ENCODE peak calls at places on chromosomes 7 and 10, in six cellular contexts. One of them, this sample, is unnamed.

GRCh38 chr10:71893920-71894319 is 42.9 kb upstream of the PSAP start:
- DNase-seq in endothelial cell: no peak
- DNase-seq in endodermal cell: no peak
- DNase-seq in breast epithelium: no peak
- DNase-seq in activated CD4-positive, alpha-beta T cell treated with anti-CD3 and anti-CD28 coated beads, Interleukin-2, amount 50 U/mL, for 4 hours: no peak
- DNase-seq in fibroblast of pulmonary artery: no peak
- DNase-seq in this sample: no peak

GRCh38 chr7:11716185-11716584 is 115.8 kb downstream of the THSD7A start:
- DNase-seq in endodermal cell: no peak
- DNase-seq in breast epithelium: peak
- DNase-seq in endothelial cell: no peak
- DNase-seq in fibroblast of pulmonary artery: peak
- DNase-seq in activated CD4-positive, alpha-beta T cell treated with anti-CD3 and anti-CD28 coated beads, Interleukin-2, amount 50 U/mL, for 4 hours: no peak
- DNase-seq in this sample: peak

GRCh38 chr10:17682236-17682946 is 38.4 kb downstream of the STAM start:
- DNase-seq in endodermal cell: no peak
- DNase-seq in fibroblast of pulmonary artery: peak
- DNase-seq in activated CD4-positive, alpha-beta T cell treated with anti-CD3 and anti-CD28 coated beads, Interleukin-2, amount 50 U/mL, for 4 hours: no peak
- DNase-seq in endothelial cell: no peak
- DNase-seq in breast epithelium: no peak
- DNase-seq in this sample: no peak

GRCh38 chr10:14820010-14820774 is 17.6 kb downstream of the CDNF start:
- DNase-seq in endodermal cell: no peak
- DNase-seq in breast epithelium: no peak
- DNase-seq in endothelial cell: no peak
- DNase-seq in fibroblast of pulmonary artery: peak
- DNase-seq in activated CD4-positive, alpha-beta T cell treated with anti-CD3 and anti-CD28 coated beads, Interleukin-2, amount 50 U/mL, for 4 hours: no peak
- DNase-seq in this sample: peak

GRCh38 chr10:93431361-93431760 is 50.8 kb downstream of the MYOF start:
- DNase-seq in breast epithelium: no peak
- DNase-seq in endodermal cell: peak
- DNase-seq in fibroblast of pulmonary artery: no peak
- DNase-seq in endothelial cell: no peak
- DNase-seq in activated CD4-positive, alpha-beta T cell treated with anti-CD3 and anti-CD28 coated beads, Interleukin-2, amount 50 U/mL, for 4 hours: no peak
- DNase-seq in this sample: no peak

GRCh38 chr7:23207029-23207428 is 25.2 kb downstream of the NUP42 start:
- DNase-seq in breast epithelium: no peak
- DNase-seq in activated CD4-positive, alpha-beta T cell treated with anti-CD3 and anti-CD28 coated beads, Interleukin-2, amount 50 U/mL, for 4 hours: no peak
- DNase-seq in endodermal cell: no peak
- DNase-seq in fibroblast of pulmonary artery: peak
- DNase-seq in endothelial cell: no peak
- DNase-seq in this sample: no peak

GRCh38 chr7:33673029-33673700 is 232.2 kb upstream of the BMPER start:
- DNase-seq in activated CD4-positive, alpha-beta T cell treated with anti-CD3 and anti-CD28 coated beads, Interleukin-2, amount 50 U/mL, for 4 hours: no peak
- DNase-seq in endothelial cell: no peak
- DNase-seq in endodermal cell: peak
- DNase-seq in breast epithelium: no peak
- DNase-seq in fibroblast of pulmonary artery: no peak
- DNase-seq in this sample: no peak

GRCh38 chr7:28767356-28767755 is 190.8 kb downstream of the TRIL start:
- DNase-seq in endothelial cell: no peak
- DNase-seq in fibroblast of pulmonary artery: peak
- DNase-seq in breast epithelium: no peak
- DNase-seq in activated CD4-positive, alpha-beta T cell treated with anti-CD3 and anti-CD28 coated beads, Interleukin-2, amount 50 U/mL, for 4 hours: no peak
- DNase-seq in endodermal cell: no peak
- DNase-seq in this sample: peak

GRCh38 chr10:51843966-51844365 is 144.6 kb upstream of the CSTF2T start:
- DNase-seq in breast epithelium: no peak
- DNase-seq in endodermal cell: no peak
- DNase-seq in endothelial cell: no peak
- DNase-seq in fibroblast of pulmonary artery: no peak
- DNase-seq in activated CD4-positive, alpha-beta T cell treated with anti-CD3 and anti-CD28 coated beads, Interleukin-2, amount 50 U/mL, for 4 hours: no peak
- DNase-seq in this sample: no peak

GRCh38 chr7:70893985-70894722 is 237.8 kb upstream of the GALNT17 start:
- DNase-seq in activated CD4-positive, alpha-beta T cell treated with anti-CD3 and anti-CD28 coated beads, Interleukin-2, amount 50 U/mL, for 4 hours: no peak
- DNase-seq in fibroblast of pulmonary artery: no peak
- DNase-seq in endodermal cell: peak
- DNase-seq in endothelial cell: no peak
- DNase-seq in breast epithelium: no peak
- DNase-seq in this sample: no peak

GRCh38 chr10:17073720-17074547 is 55.7 kb downstream of the CUBN start:
- DNase-seq in endodermal cell: no peak
- DNase-seq in fibroblast of pulmonary artery: peak
- DNase-seq in endothelial cell: no peak
- DNase-seq in breast epithelium: no peak
- DNase-seq in activated CD4-positive, alpha-beta T cell treated with anti-CD3 and anti-CD28 coated beads, Interleukin-2, amount 50 U/mL, for 4 hours: no peak
- DNase-seq in this sample: peak

GRCh38 chr7:514651-515598 is 4.7 kb downstream of the PDGFA start:
- DNase-seq in activated CD4-positive, alpha-beta T cell treated with anti-CD3 and anti-CD28 coated beads, Interleukin-2, amount 50 U/mL, for 4 hours: no peak
- DNase-seq in breast epithelium: no peak
- DNase-seq in endothelial cell: no peak
- DNase-seq in fibroblast of pulmonary artery: no peak
- DNase-seq in endodermal cell: peak
- DNase-seq in this sample: no peak

GRCh38 chr7:66429498-66430163 is 199.1 kb upstream of the KCTD7 start:
- DNase-seq in endothelial cell: no peak
- DNase-seq in activated CD4-positive, alpha-beta T cell treated with anti-CD3 and anti-CD28 coated beads, Interleukin-2, amount 50 U/mL, for 4 hours: no peak
- DNase-seq in endodermal cell: no peak
- DNase-seq in fibroblast of pulmonary artery: no peak
- DNase-seq in breast epithelium: no peak
- DNase-seq in this sample: no peak

GRCh38 chr10:86355571-86356038 is 11.0 kb downstream of the GRID1 start:
- DNase-seq in fibroblast of pulmonary artery: no peak
- DNase-seq in activated CD4-positive, alpha-beta T cell treated with anti-CD3 and anti-CD28 coated beads, Interleukin-2, amount 50 U/mL, for 4 hours: no peak
- DNase-seq in endodermal cell: no peak
- DNase-seq in breast epithelium: no peak
- DNase-seq in endothelial cell: no peak
- DNase-seq in this sample: no peak

GRCh38 chr10:26384600-26384999 is 53.5 kb upstream of the APBB1IP start:
- DNase-seq in activated CD4-positive, alpha-beta T cell treated with anti-CD3 and anti-CD28 coated beads, Interleukin-2, amount 50 U/mL, for 4 hours: no peak
- DNase-seq in endothelial cell: no peak
- DNase-seq in endodermal cell: no peak
- DNase-seq in fibroblast of pulmonary artery: no peak
- DNase-seq in breast epithelium: no peak
- DNase-seq in this sample: no peak

GRCh38 chr10:122072491-122072890 is 83.5 kb downstream of the TACC2 start:
- DNase-seq in endodermal cell: peak
- DNase-seq in endothelial cell: no peak
- DNase-seq in fibroblast of pulmonary artery: no peak
- DNase-seq in activated CD4-positive, alpha-beta T cell treated with anti-CD3 and anti-CD28 coated beads, Interleukin-2, amount 50 U/mL, for 4 hours: no peak
- DNase-seq in breast epithelium: no peak
- DNase-seq in this sample: no peak

GRCh38 chr10:118955531-118956252 is 73.8 kb upstream of the NANOS1 start:
- DNase-seq in endothelial cell: no peak
- DNase-seq in activated CD4-positive, alpha-beta T cell treated with anti-CD3 and anti-CD28 coated beads, Interleukin-2, amount 50 U/mL, for 4 hours: no peak
- DNase-seq in endodermal cell: peak
- DNase-seq in breast epithelium: no peak
- DNase-seq in fibroblast of pulmonary artery: no peak
- DNase-seq in this sample: no peak